ENCODE peak calls at places on chromosome 10, in eight cellular contexts. E is A549, X is uterus, W is tibial nerve, Y is HCT116, L is transverse colon, Z is erythroblast, V is lower leg skin. H is an unnamed sample.

GRCh38 chr10:96466-96865 is 38.8 kb upstream of the ZMYND11 start:
- DNase-seq in W (no peak), L (no peak), E (no peak), X (no peak), Y (no peak), Z (no peak), V (no peak), H (no peak)

GRCh38 chr10:110918633-110919348 is at the start of gene BBIP1:
- DNase-seq in X (no peak), V (peak; percentile 99), W (no peak), Z (peak; percentile 94), E (peak; percentile 99), L (no peak), Y (peak; percentile 100), H (no peak)

GRCh38 chr10:118960166-118961090 is 69.1 kb upstream of the NANOS1 start:
- DNase-seq in Z (no peak), W (no peak), L (no peak), E (no peak), X (peak; percentile 65), V (peak; percentile 53), Y (no peak), H (no peak)

GRCh38 chr10:4825868-4826787 is at the start of gene AKR1E2:
- DNase-seq in E (peak; percentile 99), L (peak; percentile 77), W (peak; percentile 82), V (peak; percentile 83), X (peak; percentile 83), Y (peak; percentile 83), Z (peak; percentile 88), H (peak; percentile 79)

GRCh38 chr10:90925078-90926029 is 4.5 kb upstream of the ANKRD1 start:
- DNase-seq in V (no peak), X (no peak), Z (no peak), L (no peak), W (no peak), E (no peak), Y (no peak), H (no peak)

GRCh38 chr10:117439243-117439912 is 64.1 kb upstream of the PDZD8 start:
- DNase-seq in Z (no peak), X (peak; percentile 66), W (no peak), E (peak; percentile 44), L (peak; percentile 27), Y (no peak), V (peak; percentile 85), H (no peak)

GRCh38 chr10:5544216-5544805 is 19.6 kb downstream of the CALML3 start:
- DNase-seq in Y (no peak), V (no peak), E (no peak), X (no peak), Z (no peak), L (peak; percentile 6), W (no peak), H (peak; percentile 22)

GRCh38 chr10:5165738-5166137 is 19.2 kb downstream of the AKR1C8 start:
- DNase-seq in X (no peak), Y (peak; percentile 2), Z (peak; percentile 17), V (no peak), E (peak; percentile 64), W (no peak), L (no peak), H (no peak)

GRCh38 chr10:27207350-27207749 is 33.2 kb downstream of the ACBD5 start:
- DNase-seq in X (no peak), W (no peak), Y (no peak), E (no peak), L (no peak), V (no peak), Z (no peak), H (no peak)

GRCh38 chr10:28554952-28555351 is 22.0 kb downstream of the WAC start:
- DNase-seq in W (no peak), L (no peak), Z (no peak), V (no peak), Y (no peak), X (no peak), E (no peak), H (no peak)

GRCh38 chr10:67098460-67098859 is 172.6 kb downstream of the LRRTM3 start:
- DNase-seq in W (no peak), Y (no peak), X (no peak), V (no peak), E (no peak), Z (no peak), L (no peak), H (no peak)

GRCh38 chr10:70432101-70432500 is 9.4 kb downstream of the NODAL start:
- DNase-seq in E (no peak), L (no peak), Z (no peak), Y (no peak), X (no peak), W (peak; percentile 37), V (no peak), H (peak; percentile 45)

GRCh38 chr10:21399392-21400015 is 126.0 kb downstream of the SKIDA1 start:
- DNase-seq in Z (no peak), X (no peak), W (no peak), E (peak; percentile 85), V (no peak), L (no peak), Y (no peak), H (no peak)

GRCh38 chr10:79116801-79117723 is 48.3 kb downstream of the ZMIZ1 start:
- DNase-seq in W (no peak), L (peak; percentile 65), V (peak; percentile 83), X (no peak), E (no peak), Z (peak; percentile 8), Y (no peak), H (peak; percentile 89)

GRCh38 chr10:5547684-5547933 is 22.8 kb downstream of the CALML3 start:
- DNase-seq in X (no peak), W (no peak), V (no peak), E (no peak), Z (no peak), L (no peak), Y (no peak), H (no peak)

GRCh38 chr10:51341216-51341615 is 266.9 kb downstream of the PRKG1 start:
- DNase-seq in W (no peak), Y (no peak), V (no peak), Z (no peak), L (no peak), E (no peak), X (no peak), H (no peak)

GRCh38 chr10:1240341-1240775 is 184.2 kb downstream of the WDR37 start:
- DNase-seq in E (no peak), W (no peak), V (no peak), L (peak; percentile 12), Z (no peak), Y (no peak), X (no peak), H (peak; percentile 36)

GRCh38 chr10:120691623-120692022 is 159.5 kb upstream of the WDR11 start:
- DNase-seq in E (no peak), L (no peak), Z (no peak), W (no peak), X (no peak), Y (no peak), V (no peak), H (no peak)

GRCh38 chr10:5518143-5518542 is 6.6 kb upstream of the CALML3 start:
- DNase-seq in V (no peak), L (peak; percentile 42), Z (no peak), W (no peak), Y (no peak), E (peak; percentile 36), X (no peak), H (no peak)

GRCh38 chr10:132516771-132517725 is 20.5 kb upstream of the INPP5A start:
- DNase-seq in Z (no peak), Y (no peak), V (peak; percentile 88), W (peak; percentile 88), E (peak; percentile 81), X (peak; percentile 98), L (peak; percentile 80), H (peak; percentile 90)

GRCh38 chr10:72008096-72008933 is 44.1 kb downstream of the CHST3 start:
- DNase-seq in Y (no peak), V (no peak), X (no peak), Z (no peak), E (no peak), L (no peak), W (no peak), H (no peak)

GRCh38 chr10:73950569-73950968 is 39.6 kb downstream of the PLAU start:
- DNase-seq in L (no peak), W (no peak), Y (no peak), Z (no peak), X (no peak), V (no peak), E (no peak), H (no peak)

GRCh38 chr10:73955719-73956118 is 42.2 kb upstream of the VCL start:
- DNase-seq in E (no peak), W (no peak), L (no peak), X (no peak), Y (no peak), V (no peak), Z (no peak), H (no peak)

GRCh38 chr10:73954737-73955136 is 43.2 kb upstream of the VCL start:
- DNase-seq in Z (no peak), X (no peak), Y (no peak), V (no peak), L (no peak), W (no peak), E (no peak), H (no peak)

GRCh38 chr10:73956476-73957338 is 41.2 kb upstream of the VCL start:
- DNase-seq in L (no peak), Z (peak; percentile 82), E (no peak), Y (no peak), W (no peak), X (no peak), V (no peak), H (no peak)

GRCh38 chr10:73953665-73954064 is 42.7 kb downstream of the PLAU start:
- DNase-seq in W (no peak), L (no peak), Z (no peak), V (no peak), X (no peak), E (no peak), Y (no peak), H (no peak)
- TF ChIP-seq POLR2A in W (no peak), L (no peak), Z (no peak), V (no peak), X (no peak), E (no peak), Y (no peak), H (no peak)

DNA sequence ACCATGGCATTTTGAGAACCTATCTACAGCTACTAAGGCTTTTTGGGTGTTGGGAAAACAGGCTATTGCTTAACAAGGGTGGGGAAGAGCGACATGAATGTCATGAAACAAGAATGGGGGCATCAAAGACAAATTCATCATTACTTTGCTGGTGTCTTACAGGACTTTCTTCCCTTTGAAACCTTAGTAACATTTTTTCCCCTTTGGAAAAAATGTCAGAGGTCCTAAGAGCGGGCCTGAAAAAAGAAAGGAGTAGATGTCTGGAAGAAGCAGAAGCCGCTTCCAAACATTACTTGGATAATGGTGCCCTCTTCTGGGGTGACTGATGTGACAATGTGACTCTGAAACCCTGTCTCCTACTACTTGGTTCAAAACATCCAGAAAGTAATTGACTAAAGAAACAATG is 3.8 kb upstream of the DDX50 start:
- DNase-seq in Z (peak; percentile 60), W (no peak), E (peak; percentile 79), V (peak; percentile 24), L (peak; percentile 53), X (no peak), Y (peak; percentile 48), H (peak; percentile 63)
- TF ChIP-seq POLR2A in Z (no peak), W (no peak), E (no peak), V (no peak), L (no peak), X (no peak), Y (no peak), H (no peak)

GRCh38 chr10:29826801-29827200 is 192.0 kb upstream of the SVIL start:
- DNase-seq in Y (no peak), L (no peak), Z (no peak), X (no peak), V (no peak), W (no peak), E (no peak), H (no peak)
- TF ChIP-seq POLR2A in Y (no peak), L (no peak), Z (no peak), X (no peak), V (no peak), W (no peak), E (no peak), H (no peak)

GRCh38 chr10:44965651-44966097 is 6.1 kb downstream of the RASSF4 start:
- DNase-seq in X (no peak), L (no peak), Y (no peak), Z (no peak), W (no peak), V (no peak), E (no peak), H (no peak)
- TF ChIP-seq POLR2A in X (no peak), L (no peak), Y (no peak), Z (no peak), W (no peak), V (no peak), E (no peak), H (no peak)

H was measured in body of pancreas.